ENCODE peak calls at places on chromosome 20, in five cellular contexts. B, D, O, N and Z are unnamed samples.
A peak's percentile ranks its signal among the peaks of the same experiment; 100 is the strongest.

GRCh38 chr20:40265872-40266533 is 423.0 kb downstream of the MAFB start:
- DNase-seq in B (no peak), D (peak; percentile 23), N (peak; percentile 52), O (no peak), Z (no peak)

GRCh38 chr20:24149881-24150307 is 161.3 kb upstream of the GGTLC1 start:
- DNase-seq in O (no peak), B (no peak), D (peak; percentile 51), N (peak; percentile 53), Z (no peak)

GRCh38 chr20:37823276-37823980 is 79.5 kb upstream of the VSTM2L start:
- DNase-seq in O (no peak), B (no peak), D (no peak), N (peak; percentile 37), Z (no peak)

GRCh38 chr20:1871807-1872455 is 23.3 kb upstream of the SIRPA start:
- DNase-seq in D (no peak), O (no peak), B (no peak), N (no peak), Z (no peak)

GRCh38 chr20:57563522-57563921 is 2.6 kb downstream of the PCK1 start:
- DNase-seq in O (no peak), N (no peak), B (no peak), D (no peak), Z (no peak)

GRCh38 chr20:34710861-34711574 is 6.9 kb downstream of the TP53INP2 start:
- DNase-seq in B (no peak), N (no peak), D (no peak), O (no peak), Z (no peak)

GRCh38 chr20:61663521-61664425 is 401.9 kb downstream of the TAF4 start:
- DNase-seq in D (no peak), O (no peak), N (no peak), B (no peak), Z (no peak)

GRCh38 chr20:48384147-48384818 is 443.5 kb downstream of the PREX1 start:
- DNase-seq in N (peak; percentile 57), D (no peak), O (peak; percentile 24), B (no peak), Z (no peak)

GRCh38 chr20:62122659-62123449 is 579 bp downstream of the LSM14B start:
- DNase-seq in D (peak; percentile 50), O (no peak), N (no peak), B (peak; percentile 52), Z (no peak)

GRCh38 chr20:3681931-3682820 is at the start of gene ADAM33:
- DNase-seq in O (no peak), N (no peak), D (no peak), B (peak; percentile 75), Z (no peak)
- H3K4me3 ChIP-seq in O (no peak within 1 kb of the TSS), N (peak within 1 kb of the TSS; percentile 32), D (peak within 1 kb of the TSS; percentile 60), B (peak within 1 kb of the TSS; percentile 60), Z (peak within 1 kb of the TSS; percentile 76)

GRCh38 chr20:16556299-16556698 is 16.9 kb downstream of the KIF16B start:
- DNase-seq in O (no peak), D (peak; percentile 69), B (no peak), N (no peak), Z (no peak)

GRCh38 chr20:16563066-16563806 is 10.0 kb downstream of the KIF16B start:
- DNase-seq in N (no peak), D (no peak), O (no peak), B (no peak), Z (no peak)

GRCh38 chr20:16562259-16562658 is 11.0 kb downstream of the KIF16B start:
- DNase-seq in O (no peak), D (peak; percentile 94), N (no peak), B (no peak), Z (no peak)

GRCh38 chr20:16560216-16560615 is 13.0 kb downstream of the KIF16B start:
- DNase-seq in B (no peak), D (no peak), O (no peak), N (no peak), Z (no peak)

GRCh38 chr20:16560661-16561060 is 12.6 kb downstream of the KIF16B start:
- DNase-seq in N (no peak), D (peak; percentile 59), B (no peak), O (no peak), Z (no peak)
- H3K27ac ChIP-seq in N (no peak overlapping the region), D (peak overlapping the region; percentile 57), B (no peak overlapping the region), O (no peak overlapping the region), Z (no peak overlapping the region)

GRCh38 chr20:31476313-31476623 is 1.2 kb downstream of the REM1 start:
- DNase-seq in B (no peak), D (no peak), N (no peak), O (no peak), Z (no peak)

GRCh38 chr20:31475472-31476312 is 604 bp downstream of the REM1 start:
- DNase-seq in D (no peak), B (no peak), O (no peak), N (no peak), Z (no peak)

GRCh38 chr20:31473331-31474096 is 1.4 kb downstream of the DEFB124 start:
- DNase-seq in O (no peak), D (no peak), B (no peak), N (no peak), Z (no peak)

GRCh38 chr20:31474097-31474436 is 860 bp downstream of the DEFB124 start:
- DNase-seq in D (no peak), N (no peak), O (no peak), B (no peak), Z (no peak)

GRCh38 chr20:31475032-31475431 is at the start of the genes DEFB124 and REM1:
- DNase-seq in D (no peak), O (no peak), B (peak; percentile 38), N (no peak), Z (peak; percentile 81)
- H3K4me3 ChIP-seq in D (no peak within 1 kb of the TSS), O (no peak within 1 kb of the TSS), B (peak within 1 kb of the TSS; percentile 55), N (no peak within 1 kb of the TSS), Z (peak within 1 kb of the TSS; percentile 83)

GRCh38 chr20:63290136-63290676 is 2.8 kb upstream of the COL20A1 start:
- DNase-seq in D (no peak), B (peak; percentile 14), O (no peak), N (no peak), Z (no peak)

GRCh38 chr20:63291811-63292210 is 1.2 kb upstream of the COL20A1 start:
- DNase-seq in O (no peak), B (no peak), N (peak; percentile 14), D (no peak), Z (no peak)

GRCh38 chr20:63289311-63290135 is 3.5 kb upstream of the COL20A1 start:
- DNase-seq in D (no peak), B (peak; percentile 17), O (no peak), N (no peak), Z (no peak)

GRCh38 chr20:63292292-63292701 is 689 bp upstream of the COL20A1 start:
- DNase-seq in O (no peak), N (no peak), D (no peak), B (peak; percentile 10), Z (no peak)

GRCh38 chr20:63290677-63291472 is 2.1 kb upstream of the COL20A1 start:
- DNase-seq in N (peak; percentile 63), B (peak; percentile 41), D (peak; percentile 62), O (peak; percentile 13), Z (no peak)
- H3K27ac ChIP-seq in N (no peak overlapping the region), B (no peak overlapping the region), D (no peak overlapping the region), O (no peak overlapping the region), Z (no peak overlapping the region)

DNA sequence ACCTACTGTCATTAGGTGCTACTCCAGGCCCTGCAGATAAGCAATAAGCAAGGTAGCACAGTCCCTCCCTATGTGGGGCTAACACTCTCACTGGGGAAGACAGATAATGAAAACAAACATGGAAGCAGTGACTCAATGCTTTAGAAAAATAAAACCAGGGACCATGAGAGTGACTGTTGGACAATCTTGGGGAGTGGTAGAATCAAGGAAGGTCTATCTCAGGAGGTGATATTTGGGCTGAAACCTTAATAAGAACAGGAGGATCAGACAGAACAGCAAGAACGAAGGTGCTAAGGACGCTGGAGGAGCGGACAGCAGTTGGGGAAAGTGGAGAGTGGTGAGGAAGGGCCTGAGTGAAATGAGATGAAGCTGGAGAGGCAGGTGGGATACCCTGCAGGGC is 58.2 kb downstream of the BANF2 start:
- DNase-seq in D (no peak), O (no peak), N (no peak), B (no peak), Z (no peak)
- H3K4me3 ChIP-seq in D (no peak overlapping the region), O (no peak overlapping the region), N (no peak overlapping the region), B (no peak overlapping the region), Z (no peak overlapping the region)

GRCh38 chr20:44435630-44436335 is 39.9 kb upstream of the TTPAL start:
- DNase-seq in B (no peak), D (peak; percentile 13), N (no peak), O (no peak), Z (no peak)
- H3K27ac ChIP-seq in B (no peak overlapping the region), D (no peak overlapping the region), N (no peak overlapping the region), O (no peak overlapping the region), Z (no peak overlapping the region)

DNA sequence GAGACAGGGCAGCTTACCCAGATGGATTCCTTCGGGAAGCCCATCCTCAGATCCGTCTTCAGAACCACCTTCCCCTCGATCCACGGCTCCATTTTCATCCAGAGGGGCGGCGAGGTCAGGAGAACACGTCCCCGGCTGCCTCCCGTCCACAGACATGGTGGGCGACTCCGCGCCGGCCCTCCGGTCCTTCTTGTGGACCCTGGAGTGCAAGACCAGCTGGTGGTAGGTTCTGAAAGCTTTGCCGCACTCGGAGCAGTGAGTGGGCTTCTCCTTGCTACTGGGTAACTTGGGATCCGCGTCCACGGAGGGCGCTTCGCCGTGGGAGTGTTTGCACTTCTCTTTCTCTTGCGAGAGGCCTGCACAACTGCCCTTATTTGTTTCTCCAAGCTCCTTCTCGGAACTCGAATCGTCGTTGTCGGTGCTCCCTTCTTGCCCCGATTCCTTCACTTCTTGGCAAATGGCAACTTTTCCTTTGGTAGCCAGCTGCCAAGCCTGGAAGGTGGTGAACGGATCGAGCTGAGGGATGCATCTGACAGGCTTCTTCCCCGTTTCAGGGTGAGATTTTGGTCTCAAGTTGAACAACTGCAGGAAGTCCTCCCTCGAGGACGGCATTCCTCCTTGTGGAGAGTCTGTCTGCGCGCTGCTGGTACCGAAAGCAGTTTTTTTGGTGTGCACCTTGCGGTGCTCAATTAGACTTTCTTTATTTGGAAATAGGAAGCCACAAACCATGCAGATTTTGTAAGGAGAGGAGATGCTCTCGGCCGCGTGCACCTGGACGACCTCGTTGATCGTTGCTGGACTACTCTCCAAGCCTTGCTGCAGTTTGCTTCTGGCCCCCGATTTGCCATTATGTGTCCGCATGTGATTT is 12.0 kb downstream of the ZNF217 start:
- DNase-seq in B (no peak), D (peak; percentile 57), N (no peak), O (no peak), Z (no peak)
- H3K4me3 ChIP-seq in B (no peak overlapping the region), D (peak overlapping the region; percentile 75), N (no peak overlapping the region), O (no peak overlapping the region), Z (peak overlapping the region; percentile 4)

GRCh38 chr20:47351643-47352331 is 4.7 kb downstream of the ZMYND8 start:
- DNase-seq in B (no peak), D (no peak), O (no peak), N (peak; percentile 80), Z (no peak)
- H3K27ac ChIP-seq in B (peak overlapping the region; percentile 97), D (peak overlapping the region; percentile 18), O (no peak overlapping the region), N (peak overlapping the region; percentile 92), Z (peak overlapping the region; percentile 95)